ENCODE peak calls at places on chromosomes 13 and 19, in four cellular contexts. N is fibroblast of lung, H is mesendoderm, F is OCI-LY7. J is an unnamed sample.

GRCh38 chr13:66405908-66406802 is 824.0 kb downstream of the PCDH9 start:
- DNase-seq in N (peak; percentile 93), H (no peak), F (no peak), J (peak; percentile 93)

GRCh38 chr19:4376991-4377781 is 23.2 kb downstream of the SH3GL1 start:
- DNase-seq in N (peak; percentile 40), H (no peak), F (no peak), J (no peak)

GRCh38 chr13:43044720-43045301 is 21.4 kb downstream of the DNAJC15 start:
- DNase-seq in N (no peak), H (no peak), F (no peak), J (no peak)

GRCh38 chr19:943551-944170 is 17.8 kb downstream of the ARID3A start:
- DNase-seq in N (no peak), H (no peak), F (no peak), J (no peak)

GRCh38 chr13:92221916-92222315 is 823.5 kb downstream of the GPC5 start:
- DNase-seq in N (peak; percentile 7), H (peak; percentile 77), F (no peak), J (no peak)

GRCh38 chr13:49326222-49326917 is 78.6 kb downstream of the CDADC1 start:
- DNase-seq in N (no peak), H (no peak), F (no peak), J (no peak)

GRCh38 chr13:33441015-33441414 is 155.5 kb upstream of the STARD13 start:
- DNase-seq in N (peak; percentile 43), H (peak; percentile 76), F (no peak), J (no peak)

GRCh38 chr19:10228925-10229324 is 2.2 kb downstream of the S1PR2 start:
- DNase-seq in N (peak; percentile 30), H (peak; percentile 80), F (peak; percentile 80), J (no peak)

GRCh38 chr19:6828698-6829633 is 56.5 kb downstream of the VAV1 start:
- DNase-seq in N (no peak), H (peak; percentile 37), F (peak; percentile 85), J (no peak)

DNA sequence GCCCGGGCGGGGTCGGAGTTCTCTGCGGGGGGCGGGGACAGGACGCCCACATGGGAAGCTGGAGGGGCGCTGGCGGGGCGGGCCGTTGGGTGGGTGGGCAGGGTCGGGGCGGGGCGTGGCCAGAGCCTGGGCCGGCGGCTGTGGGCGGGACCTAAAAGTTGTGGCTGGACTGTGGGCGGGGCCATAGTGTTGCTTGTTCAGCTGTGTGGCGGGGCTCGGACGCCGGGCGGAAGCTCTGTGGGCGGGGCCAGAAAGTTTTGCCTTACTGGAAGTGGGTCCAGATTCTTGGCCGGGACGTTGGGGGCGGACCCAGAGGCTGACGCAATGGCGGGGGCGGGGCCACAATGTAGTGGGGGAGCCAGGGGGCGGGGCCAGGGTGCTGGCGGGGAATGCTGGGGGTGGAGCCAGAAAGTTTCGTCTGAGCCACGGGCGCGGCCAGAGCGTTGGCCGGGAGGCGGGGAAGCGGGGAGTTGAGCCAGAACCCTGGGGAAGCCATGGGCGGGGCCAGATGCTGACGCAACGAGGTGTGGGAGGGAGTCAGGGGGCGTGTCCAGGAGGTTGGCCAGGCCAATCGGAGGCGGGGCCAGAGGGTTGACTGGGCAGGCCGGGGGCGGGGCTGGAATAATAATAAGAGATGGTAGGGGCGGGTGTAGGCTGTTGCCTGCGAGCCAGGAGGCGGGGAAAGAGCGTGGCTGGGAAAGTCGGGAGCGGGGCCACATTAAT is 524 bp downstream of the CCDC9 start:
- DNase-seq in N (peak; percentile 96), H (peak; percentile 99), F (peak; percentile 100), J (peak; percentile 90)
- H3K4me2 ChIP-seq in N (no peak overlapping the region), H (no peak overlapping the region), F (peak overlapping the region; percentile 87), J (peak overlapping the region; percentile 93)

GRCh38 chr19:3366761-3367571 is 583 bp downstream of the NFIC start:
- DNase-seq in N (no peak), H (peak; percentile 37), F (no peak), J (no peak)
- H3K79me2 ChIP-seq in N (peaks cover 75% of the 10 kb centered on the region), H (no peaks in the 10 kb centered on the region), F (no peaks in the 10 kb centered on the region), J (peaks cover 82% of the 10 kb centered on the region)

DNA sequence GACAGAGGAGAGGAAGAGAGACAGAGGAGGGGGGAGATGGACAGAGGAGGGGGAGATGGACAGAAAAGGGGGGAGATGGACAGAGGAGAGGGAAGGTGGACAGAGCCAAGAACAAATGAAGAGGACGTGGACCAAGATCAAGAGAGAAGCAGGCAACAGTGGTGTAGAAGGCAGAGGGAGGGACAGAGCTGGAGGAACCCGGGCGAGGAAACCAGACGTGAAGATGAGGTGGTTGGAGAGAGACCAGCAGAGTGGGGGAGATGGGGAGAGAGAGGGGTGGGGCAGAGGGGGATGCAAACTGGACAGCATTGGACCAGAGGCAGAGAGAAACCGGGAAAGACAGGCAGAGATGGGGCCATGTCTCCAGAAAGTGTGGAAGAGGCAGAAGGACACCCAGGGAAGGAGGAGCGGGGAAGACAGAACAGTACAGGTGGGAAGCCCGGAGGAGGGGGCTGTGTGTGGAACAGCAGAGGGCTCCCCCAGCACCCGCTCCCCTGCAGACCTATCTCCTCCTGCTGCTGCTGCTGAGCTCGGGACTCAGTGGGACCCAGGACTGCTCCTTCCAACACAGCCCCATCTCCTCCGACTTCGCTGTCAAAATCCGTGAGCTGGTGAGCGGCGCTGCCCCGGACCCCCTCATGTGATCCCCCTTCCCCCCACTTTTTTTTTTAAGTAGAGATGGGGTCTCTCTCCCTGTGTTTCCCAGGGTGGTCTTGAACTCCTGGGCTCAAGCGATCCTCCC is 1.3 kb downstream of the FLT3LG start:
- DNase-seq in N (no peak), H (no peak), F (no peak), J (no peak)
- H3K4me2 ChIP-seq in N (peak overlapping the region; percentile 99), H (no peak overlapping the region), F (peak overlapping the region; percentile 97), J (peak overlapping the region; percentile 90)

GRCh38 chr19:28293685-28294084 is 919.3 kb downstream of the UQCRFS1 start:
- DNase-seq in N (no peak), H (no peak), F (no peak), J (no peak)

GRCh38 chr19:28289294-28290063 is 923.5 kb downstream of the UQCRFS1 start:
- DNase-seq in N (peak; percentile 77), H (no peak), F (no peak), J (peak; percentile 73)

GRCh38 chr19:28292822-28293500 is 920.0 kb downstream of the UQCRFS1 start:
- DNase-seq in N (no peak), H (peak; percentile 84), F (no peak), J (no peak)

GRCh38 chr19:28290963-28291657 is 921.8 kb downstream of the UQCRFS1 start:
- DNase-seq in N (no peak), H (peak; percentile 56), F (no peak), J (no peak)

GRCh38 chr19:28291874-28292273 is 921.1 kb downstream of the UQCRFS1 start:
- DNase-seq in N (no peak), H (no peak), F (no peak), J (no peak)
- H3K79me2 ChIP-seq in N (no peaks in the 10 kb centered on the region), H (no peaks in the 10 kb centered on the region), F (no peaks in the 10 kb centered on the region), J (no peaks in the 10 kb centered on the region)

GRCh38 chr13:113520571-113520970 is 30.1 kb upstream of the DCUN1D2 start:
- DNase-seq in N (no peak), H (no peak), F (no peak), J (no peak)

GRCh38 chr13:113519556-113519955 is 29.0 kb upstream of the DCUN1D2 start:
- DNase-seq in N (no peak), H (no peak), F (no peak), J (no peak)

GRCh38 chr13:113514844-113515243 is 24.3 kb upstream of the DCUN1D2 start:
- DNase-seq in N (no peak), H (no peak), F (no peak), J (no peak)

GRCh38 chr13:113513761-113514160 is 23.2 kb upstream of the DCUN1D2 start:
- DNase-seq in N (no peak), H (no peak), F (no peak), J (no peak)

DNA sequence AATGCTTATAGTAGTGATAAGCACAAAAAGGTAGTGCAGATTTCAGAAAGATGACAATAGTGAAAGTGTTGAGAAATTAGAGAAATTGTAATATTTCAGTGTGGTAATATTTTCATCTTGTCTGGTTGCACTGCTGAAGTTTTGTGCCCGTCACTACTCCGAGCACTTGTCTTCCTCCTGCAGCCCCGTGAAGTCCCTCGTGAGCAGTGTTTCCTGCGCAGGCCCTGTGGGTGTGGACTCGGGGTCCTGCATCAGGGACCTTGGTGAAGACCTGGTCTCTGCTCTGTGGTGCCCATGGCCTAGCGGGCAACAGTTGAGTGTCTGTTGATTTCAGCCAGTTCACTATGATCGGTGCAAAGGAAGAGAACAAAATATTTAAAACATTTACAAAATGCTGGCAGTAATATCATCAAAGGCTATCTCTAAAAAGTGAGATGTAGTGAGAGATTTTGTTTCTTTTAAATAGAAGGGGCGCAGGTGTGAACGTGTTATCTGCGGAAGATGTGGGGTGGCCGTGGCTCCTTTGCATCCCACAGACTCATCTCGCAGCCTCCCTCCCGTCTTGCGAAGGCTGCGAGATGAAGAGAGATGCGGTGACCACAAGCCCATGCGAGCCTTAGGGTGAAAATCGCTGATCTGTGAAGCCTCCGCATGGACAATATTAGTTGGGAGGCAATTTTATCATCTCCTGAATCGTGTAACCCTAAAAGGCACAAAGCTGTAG is 27.7 kb upstream of the DCUN1D2 start:
- DNase-seq in N (no peak), H (no peak), F (no peak), J (no peak)
- H3K4me2 ChIP-seq in N (no peak overlapping the region), H (no peak overlapping the region), F (no peak overlapping the region), J (no peak overlapping the region)

GRCh38 chr13:110301606-110302131 is 5.3 kb downstream of the COL4A1 start:
- DNase-seq in N (peak; percentile 83), H (peak; percentile 72), F (no peak), J (peak; percentile 79)

GRCh38 chr13:110304256-110304655 is 2.7 kb downstream of the COL4A1 start:
- DNase-seq in N (peak; percentile 55), H (no peak), F (no peak), J (no peak)

GRCh38 chr13:110303644-110304043 is 3.3 kb downstream of the COL4A1 start:
- DNase-seq in N (no peak), H (no peak), F (no peak), J (no peak)

GRCh38 chr13:110302154-110302553 is 4.8 kb downstream of the COL4A1 start:
- DNase-seq in N (no peak), H (no peak), F (no peak), J (no peak)

DNA sequence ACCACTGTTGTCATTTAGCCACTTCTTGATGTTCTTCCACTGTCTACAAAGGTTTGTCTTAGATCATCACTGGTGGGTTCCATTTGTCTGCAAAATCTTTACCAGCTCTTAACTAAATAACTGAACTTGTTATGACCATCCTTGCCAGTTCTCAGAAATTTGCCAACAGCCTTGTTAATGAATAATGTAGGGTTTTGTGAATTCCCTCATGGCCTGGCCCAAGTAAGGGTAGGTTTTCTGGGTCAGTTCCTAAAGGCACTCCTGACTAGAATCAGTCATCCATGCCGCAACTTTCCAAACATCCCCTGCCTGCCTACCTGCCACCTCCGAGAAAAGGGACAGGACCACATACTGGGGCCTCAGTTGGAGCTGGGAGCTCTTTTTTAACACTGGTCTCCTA is 4.0 kb downstream of the COL4A1 start:
- DNase-seq in N (no peak), H (no peak), F (no peak), J (no peak)
- H3K79me2 ChIP-seq in N (peaks cover 76% of the 10 kb centered on the region), H (peaks cover 15% of the 10 kb centered on the region), F (no peaks in the 10 kb centered on the region), J (peaks cover 100% of the 10 kb centered on the region)

GRCh38 chr19:53518716-53519115 is 19.2 kb upstream of the ZNF331 start:
- DNase-seq in N (no peak), H (no peak), F (no peak), J (no peak)
- H3K4me2 ChIP-seq in N (no peak overlapping the region), H (no peak overlapping the region), F (no peak overlapping the region), J (no peak overlapping the region)